ENCODE peak calls at places on chromosome 21, in six cellular contexts. One of them, this sample, is unnamed.

GRCh38 chr21:18716578-18717138 is 313.1 kb upstream of the TMPRSS15 start:
- DNase-seq in K562: no peak
- DNase-seq in GM12878: no peak
- DNase-seq in H1: no peak
- DNase-seq in SK-N-SH: no peak
- DNase-seq in HepG2: no peak
- DNase-seq in this sample: no peak

GRCh38 chr21:40054403-40054802 is 187.2 kb downstream of the PCP4 start:
- DNase-seq in K562: no peak
- DNase-seq in GM12878: no peak
- DNase-seq in H1: no peak
- DNase-seq in SK-N-SH: no peak
- DNase-seq in HepG2: no peak
- DNase-seq in this sample: no peak

GRCh38 chr21:14675774-14676530 is 129.8 kb upstream of the SAMSN1 start:
- DNase-seq in K562: no peak
- DNase-seq in GM12878: peak
- DNase-seq in H1: no peak
- DNase-seq in SK-N-SH: no peak
- DNase-seq in HepG2: no peak
- DNase-seq in this sample: no peak

GRCh38 chr21:16117331-16117730 is 387.5 kb downstream of the USP25 start:
- DNase-seq in K562: no peak
- DNase-seq in GM12878: no peak
- DNase-seq in H1: no peak
- DNase-seq in SK-N-SH: no peak
- DNase-seq in HepG2: no peak
- DNase-seq in this sample: no peak

GRCh38 chr21:29187939-29188338 is 57.5 kb downstream of the MAP3K7CL start:
- DNase-seq in K562: no peak
- DNase-seq in GM12878: no peak
- DNase-seq in H1: no peak
- DNase-seq in SK-N-SH: no peak
- DNase-seq in HepG2: peak
- DNase-seq in this sample: peak

GRCh38 chr21:14453964-14454641 is 71.2 kb upstream of the HSPA13 start:
- DNase-seq in K562: peak
- DNase-seq in GM12878: peak
- DNase-seq in H1: no peak
- DNase-seq in SK-N-SH: no peak
- DNase-seq in HepG2: no peak
- DNase-seq in this sample: no peak

GRCh38 chr21:42784896-42785451 is 94.4 kb downstream of the WDR4 start:
- DNase-seq in K562: no peak
- DNase-seq in GM12878: no peak
- DNase-seq in H1: no peak
- DNase-seq in SK-N-SH: peak
- DNase-seq in HepG2: no peak
- DNase-seq in this sample: no peak

GRCh38 chr21:14911351-14911750 is 153.4 kb downstream of the NRIP1 start:
- DNase-seq in K562: no peak
- DNase-seq in GM12878: no peak
- DNase-seq in H1: no peak
- DNase-seq in SK-N-SH: no peak
- DNase-seq in HepG2: no peak
- DNase-seq in this sample: no peak

GRCh38 chr21:24870633-24871032 is 736.6 kb downstream of the MRPL39 start:
- DNase-seq in K562: no peak
- DNase-seq in GM12878: no peak
- DNase-seq in H1: no peak
- DNase-seq in SK-N-SH: no peak
- DNase-seq in HepG2: no peak
- DNase-seq in this sample: no peak

GRCh38 chr21:40660461-40660860 is 186.5 kb downstream of the DSCAM start:
- DNase-seq in K562: no peak
- DNase-seq in GM12878: no peak
- DNase-seq in H1: no peak
- DNase-seq in SK-N-SH: no peak
- DNase-seq in HepG2: no peak
- DNase-seq in this sample: no peak

GRCh38 chr21:18801468-18801867 is 397.9 kb upstream of the TMPRSS15 start:
- DNase-seq in K562: no peak
- DNase-seq in GM12878: no peak
- DNase-seq in H1: no peak
- DNase-seq in SK-N-SH: peak
- DNase-seq in HepG2: no peak
- DNase-seq in this sample: no peak

GRCh38 chr21:24045775-24046215 is 1561.5 kb downstream of the MRPL39 start:
- DNase-seq in K562: no peak
- DNase-seq in GM12878: no peak
- DNase-seq in H1: no peak
- DNase-seq in SK-N-SH: peak
- DNase-seq in HepG2: no peak
- DNase-seq in this sample: no peak

GRCh38 chr21:40053007-40053406 is 185.8 kb downstream of the PCP4 start:
- DNase-seq in K562: no peak
- DNase-seq in GM12878: no peak
- DNase-seq in H1: no peak
- DNase-seq in SK-N-SH: peak
- DNase-seq in HepG2: no peak
- DNase-seq in this sample: no peak

GRCh38 chr21:32319012-32319411 is 20.4 kb downstream of the MRAP start:
- DNase-seq in K562: no peak
- DNase-seq in GM12878: no peak
- DNase-seq in H1: no peak
- DNase-seq in SK-N-SH: no peak
- DNase-seq in HepG2: no peak
- DNase-seq in this sample: no peak

GRCh38 chr21:14947613-14948160 is 117.1 kb downstream of the NRIP1 start:
- DNase-seq in K562: no peak
- DNase-seq in GM12878: no peak
- DNase-seq in H1: no peak
- DNase-seq in SK-N-SH: no peak
- DNase-seq in HepG2: peak
- DNase-seq in this sample: no peak

GRCh38 chr21:45778686-45779085 is 135.2 kb downstream of the PCBP3 start:
- DNase-seq in K562: no peak
- DNase-seq in GM12878: no peak
- DNase-seq in H1: no peak
- DNase-seq in SK-N-SH: no peak
- DNase-seq in HepG2: no peak
- DNase-seq in this sample: no peak

GRCh38 chr21:45781741-45782140 is 138.2 kb downstream of the PCBP3 start:
- DNase-seq in K562: no peak
- DNase-seq in GM12878: no peak
- DNase-seq in H1: no peak
- DNase-seq in SK-N-SH: no peak
- DNase-seq in HepG2: no peak
- DNase-seq in this sample: no peak

GRCh38 chr21:45776971-45777370 is 133.4 kb downstream of the PCBP3 start:
- DNase-seq in K562: no peak
- DNase-seq in GM12878: no peak
- DNase-seq in H1: no peak
- DNase-seq in SK-N-SH: no peak
- DNase-seq in HepG2: no peak
- DNase-seq in this sample: no peak

GRCh38 chr21:45780647-45781046 is 137.1 kb downstream of the PCBP3 start:
- DNase-seq in K562: no peak
- DNase-seq in GM12878: no peak
- DNase-seq in H1: no peak
- DNase-seq in SK-N-SH: no peak
- DNase-seq in HepG2: no peak
- DNase-seq in this sample: no peak

GRCh38 chr21:45779226-45779625 is 135.7 kb downstream of the PCBP3 start:
- DNase-seq in K562: no peak
- DNase-seq in GM12878: no peak
- DNase-seq in H1: no peak
- DNase-seq in SK-N-SH: no peak
- DNase-seq in HepG2: no peak
- DNase-seq in this sample: no peak
- TF ChIP-seq POLR2AphosphoS5 in K562: no peak
- TF ChIP-seq POLR2AphosphoS5 in GM12878: no peak
- TF ChIP-seq POLR2AphosphoS5 in H1: no peak
- TF ChIP-seq POLR2AphosphoS5 in SK-N-SH: no peak
- TF ChIP-seq POLR2AphosphoS5 in HepG2: no peak
- TF ChIP-seq POLR2AphosphoS5 in this sample: no peak

DNA sequence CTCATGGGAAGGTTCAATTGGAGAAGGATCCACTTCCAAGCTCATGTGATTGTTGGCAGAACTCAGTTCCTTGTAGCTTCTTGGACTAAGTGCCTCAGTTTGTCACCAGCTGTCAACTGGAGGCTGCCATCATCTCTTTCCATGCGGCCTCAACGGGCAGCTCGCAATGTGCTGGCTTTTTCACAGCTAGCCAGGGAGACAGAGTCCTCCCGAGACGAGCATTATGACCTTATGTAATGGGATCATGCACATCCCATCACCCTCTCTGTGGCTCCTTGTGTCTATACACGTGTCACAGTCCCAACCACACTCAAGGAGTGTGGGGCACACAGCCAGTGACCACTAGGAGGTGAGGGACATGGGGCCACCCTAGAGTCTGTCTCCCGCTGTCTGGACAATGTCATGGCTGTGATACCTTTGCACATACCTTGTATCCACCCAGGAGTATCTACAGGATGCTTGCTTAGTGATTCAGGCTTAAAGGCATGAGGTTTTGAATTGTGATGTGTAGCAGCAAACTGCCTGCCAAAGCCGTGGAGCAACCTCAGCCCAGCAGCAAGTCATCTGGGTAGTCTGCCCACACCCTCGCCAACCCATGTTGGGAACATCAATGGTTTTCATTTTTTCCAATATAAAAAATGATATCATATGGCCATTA is 3.9 kb upstream of the KRTAP10-6 start:
- DNase-seq in K562: no peak
- DNase-seq in GM12878: no peak
- DNase-seq in H1: no peak
- DNase-seq in SK-N-SH: no peak
- DNase-seq in HepG2: no peak
- DNase-seq in this sample: no peak
- TF ChIP-seq YY1 in K562: no peak
- TF ChIP-seq YY1 in GM12878: no peak
- TF ChIP-seq YY1 in H1: no peak
- TF ChIP-seq YY1 in SK-N-SH: no peak
- TF ChIP-seq YY1 in HepG2: no peak
- TF ChIP-seq YY1 in this sample: no peak

DNA sequence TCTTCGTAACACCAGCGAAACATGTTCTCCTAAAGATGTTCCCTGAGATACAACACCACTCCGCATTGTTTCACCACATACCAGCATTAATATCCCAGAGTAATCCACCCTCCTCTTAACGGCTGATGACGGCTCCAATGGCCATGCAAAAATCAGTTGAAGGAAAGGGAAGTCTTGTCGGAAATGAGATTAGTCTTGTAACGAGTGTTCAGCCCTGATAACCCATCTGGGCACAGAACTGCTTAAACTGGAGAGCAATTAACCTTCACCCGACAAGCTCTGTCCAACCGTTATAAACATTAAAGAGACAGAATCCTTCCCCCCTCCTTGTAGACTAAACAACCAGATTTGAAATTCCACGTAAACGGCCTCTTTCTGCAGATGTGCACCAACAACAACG is 21.9 kb downstream of the ERG start:
- DNase-seq in K562: peak
- DNase-seq in GM12878: no peak
- DNase-seq in H1: no peak
- DNase-seq in SK-N-SH: no peak
- DNase-seq in HepG2: no peak
- DNase-seq in this sample: no peak
- TF ChIP-seq POLR2AphosphoS5 in K562: peak
- TF ChIP-seq POLR2AphosphoS5 in GM12878: no peak
- TF ChIP-seq POLR2AphosphoS5 in H1: no peak
- TF ChIP-seq POLR2AphosphoS5 in SK-N-SH: no peak
- TF ChIP-seq POLR2AphosphoS5 in HepG2: no peak
- TF ChIP-seq POLR2AphosphoS5 in this sample: no peak

GRCh38 chr21:45250914-45251634 is 36.6 kb downstream of the POFUT2 start:
- DNase-seq in K562: no peak
- DNase-seq in GM12878: no peak
- DNase-seq in H1: no peak
- DNase-seq in SK-N-SH: peak
- DNase-seq in HepG2: no peak
- DNase-seq in this sample: no peak

GRCh38 chr21:45250272-45250671 is 37.4 kb downstream of the POFUT2 start:
- DNase-seq in K562: no peak
- DNase-seq in GM12878: no peak
- DNase-seq in H1: no peak
- DNase-seq in SK-N-SH: no peak
- DNase-seq in HepG2: no peak
- DNase-seq in this sample: no peak

GRCh38 chr21:45248301-45248892 is 39.3 kb downstream of the POFUT2 start:
- DNase-seq in K562: no peak
- DNase-seq in GM12878: no peak
- DNase-seq in H1: no peak
- DNase-seq in SK-N-SH: no peak
- DNase-seq in HepG2: no peak
- DNase-seq in this sample: no peak

GRCh38 chr21:45249626-45250025 is 38.1 kb downstream of the POFUT2 start:
- DNase-seq in K562: no peak
- DNase-seq in GM12878: no peak
- DNase-seq in H1: no peak
- DNase-seq in SK-N-SH: no peak
- DNase-seq in HepG2: no peak
- DNase-seq in this sample: no peak

GRCh38 chr21:45248893-45249381 is 38.8 kb downstream of the POFUT2 start:
- DNase-seq in K562: no peak
- DNase-seq in GM12878: no peak
- DNase-seq in H1: no peak
- DNase-seq in SK-N-SH: peak
- DNase-seq in HepG2: no peak
- DNase-seq in this sample: no peak
- TF ChIP-seq YY1 in K562: no peak
- TF ChIP-seq YY1 in GM12878: no peak
- TF ChIP-seq YY1 in H1: no peak
- TF ChIP-seq YY1 in SK-N-SH: no peak
- TF ChIP-seq YY1 in HepG2: no peak
- TF ChIP-seq YY1 in this sample: no peak

DNA sequence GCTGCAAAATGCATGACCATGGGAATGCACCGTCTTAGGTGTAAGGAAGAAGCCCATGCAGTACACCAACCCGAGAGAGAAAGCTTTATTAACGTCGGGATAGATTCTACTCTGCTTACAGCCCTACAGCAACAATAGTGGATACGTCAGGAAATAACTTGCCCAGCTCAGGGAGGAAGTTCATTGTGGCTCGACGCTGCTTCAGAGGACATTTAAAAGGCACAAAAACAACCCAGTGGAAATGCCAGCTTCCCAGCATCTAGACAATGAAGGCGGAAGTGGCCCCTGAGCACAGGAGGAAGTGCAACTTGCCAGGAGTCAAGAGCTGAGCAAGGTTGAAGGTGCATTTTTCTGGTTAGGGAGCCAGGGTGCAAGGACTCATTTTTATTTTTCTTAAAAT is 26.4 kb downstream of the CYYR1 start:
- DNase-seq in K562: no peak
- DNase-seq in GM12878: no peak
- DNase-seq in H1: no peak
- DNase-seq in SK-N-SH: no peak
- DNase-seq in HepG2: no peak
- DNase-seq in this sample: no peak
- TF ChIP-seq POLR2AphosphoS5 in K562: no peak
- TF ChIP-seq POLR2AphosphoS5 in GM12878: no peak
- TF ChIP-seq POLR2AphosphoS5 in H1: no peak
- TF ChIP-seq POLR2AphosphoS5 in SK-N-SH: no peak
- TF ChIP-seq POLR2AphosphoS5 in HepG2: no peak
- TF ChIP-seq POLR2AphosphoS5 in this sample: no peak

GRCh38 chr21:41663805-41664788 is 102.8 kb downstream of the RIPK4 start:
- DNase-seq in K562: no peak
- DNase-seq in GM12878: peak
- DNase-seq in H1: no peak
- DNase-seq in SK-N-SH: no peak
- DNase-seq in HepG2: peak
- DNase-seq in this sample: no peak
- TF ChIP-seq YY1 in K562: no peak
- TF ChIP-seq YY1 in GM12878: no peak
- TF ChIP-seq YY1 in H1: no peak
- TF ChIP-seq YY1 in SK-N-SH: no peak
- TF ChIP-seq YY1 in HepG2: no peak
- TF ChIP-seq YY1 in this sample: no peak

This sample was measured in HCT116.